ENCODE peak calls at places on chromosomes 7 and 10, in six cellular contexts. One of them, this sample, is unnamed. For H3K4me1, the result is how much of the 10 kb centered on the place peaks cover.

GRCh38 chr7:106285801-106286492 is 1.2 kb upstream of the NAMPT start:
- DNase-seq in effector memory CD4-positive, alpha-beta T cell: no peak
- DNase-seq in IMR-90: peak
- DNase-seq in transverse colon: no peak
- DNase-seq in spleen: no peak
- DNase-seq in thoracic aorta: no peak
- DNase-seq in this sample: no peak

GRCh38 chr7:150959739-150960734 is 18.1 kb downstream of the KCNH2 start:
- DNase-seq in effector memory CD4-positive, alpha-beta T cell: no peak
- DNase-seq in spleen: no peak
- DNase-seq in IMR-90: no peak
- DNase-seq in thoracic aorta: no peak
- DNase-seq in transverse colon: no peak
- DNase-seq in this sample: no peak

GRCh38 chr10:117271427-117271826 is 30.5 kb downstream of the SLC18A2 start:
- DNase-seq in effector memory CD4-positive, alpha-beta T cell: no peak
- DNase-seq in transverse colon: no peak
- DNase-seq in thoracic aorta: no peak
- DNase-seq in IMR-90: peak
- DNase-seq in spleen: no peak
- DNase-seq in this sample: no peak

GRCh38 chr10:77313066-77313750 is 324.4 kb downstream of the KCNMA1 start:
- DNase-seq in transverse colon: no peak
- DNase-seq in thoracic aorta: no peak
- DNase-seq in spleen: no peak
- DNase-seq in IMR-90: peak
- DNase-seq in effector memory CD4-positive, alpha-beta T cell: no peak
- DNase-seq in this sample: no peak

GRCh38 chr10:105950410-105950809 is 1214.1 kb downstream of the SORCS1 start:
- DNase-seq in transverse colon: peak
- DNase-seq in effector memory CD4-positive, alpha-beta T cell: no peak
- DNase-seq in thoracic aorta: no peak
- DNase-seq in IMR-90: peak
- DNase-seq in spleen: no peak
- DNase-seq in this sample: peak

GRCh38 chr7:32427769-32428291 is 62.4 kb downstream of the LSM5 start:
- DNase-seq in IMR-90: peak
- DNase-seq in spleen: peak
- DNase-seq in thoracic aorta: no peak
- DNase-seq in effector memory CD4-positive, alpha-beta T cell: peak
- DNase-seq in transverse colon: peak
- DNase-seq in this sample: no peak

GRCh38 chr7:44221231-44221791 is 20.5 kb downstream of the YKT6 start:
- DNase-seq in transverse colon: no peak
- DNase-seq in thoracic aorta: no peak
- DNase-seq in spleen: peak
- DNase-seq in effector memory CD4-positive, alpha-beta T cell: no peak
- DNase-seq in IMR-90: no peak
- DNase-seq in this sample: peak

GRCh38 chr10:88902328-88902789 is 22.3 kb downstream of the STAMBPL1 start:
- DNase-seq in spleen: no peak
- DNase-seq in IMR-90: no peak
- DNase-seq in transverse colon: no peak
- DNase-seq in thoracic aorta: no peak
- DNase-seq in effector memory CD4-positive, alpha-beta T cell: no peak
- DNase-seq in this sample: no peak

GRCh38 chr7:106523482-106523881 is 137.5 kb downstream of the CCDC71L start:
- DNase-seq in spleen: no peak
- DNase-seq in transverse colon: no peak
- DNase-seq in effector memory CD4-positive, alpha-beta T cell: no peak
- DNase-seq in thoracic aorta: no peak
- DNase-seq in IMR-90: no peak
- DNase-seq in this sample: no peak

GRCh38 chr10:129888784-129889616 is 75.1 kb downstream of the EBF3 start:
- DNase-seq in thoracic aorta: no peak
- DNase-seq in effector memory CD4-positive, alpha-beta T cell: peak
- DNase-seq in IMR-90: peak
- DNase-seq in spleen: no peak
- DNase-seq in transverse colon: no peak
- DNase-seq in this sample: no peak

GRCh38 chr7:149728491-149729375 is 44.7 kb downstream of the ZNF467 start:
- DNase-seq in effector memory CD4-positive, alpha-beta T cell: no peak
- DNase-seq in IMR-90: no peak
- DNase-seq in transverse colon: no peak
- DNase-seq in thoracic aorta: no peak
- DNase-seq in spleen: peak
- DNase-seq in this sample: peak

GRCh38 chr7:12729112-12729511 is 41.7 kb downstream of the ARL4A start:
- DNase-seq in effector memory CD4-positive, alpha-beta T cell: no peak
- DNase-seq in thoracic aorta: peak
- DNase-seq in transverse colon: peak
- DNase-seq in spleen: no peak
- DNase-seq in IMR-90: peak
- DNase-seq in this sample: peak

GRCh38 chr10:95242581-95243317 is 48.1 kb downstream of the PDLIM1 start:
- DNase-seq in effector memory CD4-positive, alpha-beta T cell: no peak
- DNase-seq in spleen: peak
- DNase-seq in transverse colon: no peak
- DNase-seq in IMR-90: peak
- DNase-seq in thoracic aorta: no peak
- DNase-seq in this sample: no peak

GRCh38 chr10:11355625-11356024 is 255.8 kb downstream of the USP6NL start:
- DNase-seq in transverse colon: no peak
- DNase-seq in IMR-90: no peak
- DNase-seq in thoracic aorta: no peak
- DNase-seq in effector memory CD4-positive, alpha-beta T cell: no peak
- DNase-seq in spleen: no peak
- DNase-seq in this sample: peak

GRCh38 chr10:99470327-99470726 is 39.9 kb upstream of the GOT1 start:
- DNase-seq in IMR-90: no peak
- DNase-seq in thoracic aorta: no peak
- DNase-seq in transverse colon: no peak
- DNase-seq in effector memory CD4-positive, alpha-beta T cell: no peak
- DNase-seq in spleen: no peak
- DNase-seq in this sample: no peak

GRCh38 chr10:74929197-74929596 is 102.8 kb downstream of the KAT6B start:
- DNase-seq in effector memory CD4-positive, alpha-beta T cell: no peak
- DNase-seq in transverse colon: no peak
- DNase-seq in spleen: no peak
- DNase-seq in IMR-90: peak
- DNase-seq in thoracic aorta: no peak
- DNase-seq in this sample: no peak

GRCh38 chr10:58299580-58299979 is 30.6 kb downstream of the CISD1 start:
- DNase-seq in spleen: no peak
- DNase-seq in IMR-90: peak
- DNase-seq in transverse colon: peak
- DNase-seq in thoracic aorta: no peak
- DNase-seq in effector memory CD4-positive, alpha-beta T cell: peak
- DNase-seq in this sample: no peak

GRCh38 chr10:3131098-3131497 is 41.5 kb downstream of the PITRM1 start:
- DNase-seq in spleen: no peak
- DNase-seq in thoracic aorta: no peak
- DNase-seq in effector memory CD4-positive, alpha-beta T cell: no peak
- DNase-seq in transverse colon: no peak
- DNase-seq in IMR-90: peak
- DNase-seq in this sample: no peak

GRCh38 chr10:3132036-3133025 is 40.3 kb downstream of the PITRM1 start:
- DNase-seq in spleen: peak
- DNase-seq in IMR-90: no peak
- DNase-seq in effector memory CD4-positive, alpha-beta T cell: no peak
- DNase-seq in transverse colon: no peak
- DNase-seq in thoracic aorta: no peak
- DNase-seq in this sample: no peak

GRCh38 chr10:3136336-3136735 is 36.2 kb downstream of the PITRM1 start:
- DNase-seq in IMR-90: peak
- DNase-seq in transverse colon: no peak
- DNase-seq in thoracic aorta: no peak
- DNase-seq in spleen: peak
- DNase-seq in effector memory CD4-positive, alpha-beta T cell: no peak
- DNase-seq in this sample: peak

GRCh38 chr10:3136763-3137611 is 35.6 kb downstream of the PITRM1 start:
- DNase-seq in transverse colon: peak
- DNase-seq in spleen: peak
- DNase-seq in IMR-90: peak
- DNase-seq in thoracic aorta: no peak
- DNase-seq in effector memory CD4-positive, alpha-beta T cell: no peak
- DNase-seq in this sample: peak

GRCh38 chr10:3133948-3134347 is 38.6 kb downstream of the PITRM1 start:
- DNase-seq in spleen: no peak
- DNase-seq in IMR-90: no peak
- DNase-seq in transverse colon: no peak
- DNase-seq in effector memory CD4-positive, alpha-beta T cell: no peak
- DNase-seq in thoracic aorta: no peak
- DNase-seq in this sample: no peak
- H3K27ac ChIP-seq in spleen: no peak
- H3K27ac ChIP-seq in IMR-90: no peak
- H3K27ac ChIP-seq in transverse colon: no peak
- H3K27ac ChIP-seq in effector memory CD4-positive, alpha-beta T cell: no peak
- H3K27ac ChIP-seq in thoracic aorta: no peak
- H3K27ac ChIP-seq in this sample: no peak

DNA sequence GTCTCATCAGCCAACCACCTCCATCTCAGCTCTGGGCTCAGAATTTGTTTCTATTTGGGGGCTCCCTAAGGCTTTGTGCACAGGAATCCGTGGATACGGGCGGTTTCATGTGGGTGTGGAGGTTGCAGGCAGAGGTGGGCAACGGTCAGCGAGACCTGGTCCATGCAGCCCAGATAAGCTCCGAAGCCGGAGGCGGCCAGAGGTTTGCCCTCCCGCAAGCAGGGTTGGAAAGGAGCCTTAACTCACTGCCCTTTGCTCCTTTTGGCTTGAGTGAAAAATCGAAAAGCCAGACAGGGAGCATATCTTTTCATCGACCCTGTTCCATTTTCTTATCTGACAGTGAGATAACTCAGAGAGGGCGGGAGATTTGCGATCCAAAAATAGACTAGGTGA is 1.5 kb downstream of the GRM3 start:
- DNase-seq in IMR-90: no peak
- DNase-seq in effector memory CD4-positive, alpha-beta T cell: no peak
- DNase-seq in transverse colon: no peak
- DNase-seq in spleen: no peak
- DNase-seq in thoracic aorta: no peak
- DNase-seq in this sample: no peak
- H3K4me3 ChIP-seq in IMR-90: no peak
- H3K4me3 ChIP-seq in effector memory CD4-positive, alpha-beta T cell: no peak
- H3K4me3 ChIP-seq in transverse colon: no peak
- H3K4me3 ChIP-seq in spleen: no peak
- H3K4me3 ChIP-seq in thoracic aorta: peak
- H3K4me3 ChIP-seq in this sample: no peak

GRCh38 chr10:107859065-107859464 is 694.6 kb upstream of the SORCS1 start:
- DNase-seq in transverse colon: no peak
- DNase-seq in thoracic aorta: no peak
- DNase-seq in effector memory CD4-positive, alpha-beta T cell: no peak
- DNase-seq in IMR-90: no peak
- DNase-seq in spleen: no peak
- DNase-seq in this sample: no peak
- H3K4me1 ChIP-seq in transverse colon: under half
- H3K4me1 ChIP-seq in thoracic aorta: under half
- H3K4me1 ChIP-seq in effector memory CD4-positive, alpha-beta T cell: under half
- H3K4me1 ChIP-seq in IMR-90: under half
- H3K4me1 ChIP-seq in spleen: under half
- H3K4me1 ChIP-seq in this sample: under half

DNA sequence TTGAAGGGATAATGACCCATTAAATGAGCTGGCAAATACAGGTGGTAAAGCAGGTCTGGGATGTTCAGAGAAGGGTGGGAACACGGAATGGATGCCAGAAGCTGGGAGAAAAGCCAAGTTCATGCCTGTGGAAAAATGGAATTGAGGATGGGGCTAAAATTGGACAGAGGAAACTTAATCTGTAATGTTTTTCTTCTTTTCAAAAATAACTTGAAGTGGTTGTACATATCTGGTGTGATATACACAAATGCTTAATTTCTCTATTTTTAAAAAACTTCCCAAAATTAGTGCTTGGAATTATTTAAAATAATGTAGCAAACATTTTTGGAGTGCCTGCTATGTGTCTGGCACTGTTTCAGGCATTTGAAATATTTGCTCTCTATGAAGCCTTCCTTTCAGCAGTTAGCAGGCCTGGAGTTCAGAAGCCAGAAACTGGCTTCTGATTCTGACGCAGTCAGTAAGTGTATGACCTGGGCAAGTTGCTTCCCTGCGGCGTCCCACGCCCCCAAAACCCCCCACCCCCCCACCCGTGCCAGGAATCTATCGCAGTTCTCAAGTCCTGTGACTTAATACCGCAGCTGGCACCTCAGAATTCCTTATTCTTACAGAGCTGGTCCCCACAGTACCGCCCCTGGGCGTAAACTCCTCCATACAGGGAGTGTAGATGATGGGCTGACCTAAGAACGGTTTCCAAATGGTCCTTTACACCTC is 843 bp upstream of the MALSU1 start:
- DNase-seq in IMR-90: peak
- DNase-seq in spleen: no peak
- DNase-seq in thoracic aorta: no peak
- DNase-seq in effector memory CD4-positive, alpha-beta T cell: no peak
- DNase-seq in transverse colon: no peak
- DNase-seq in this sample: no peak
- H3K27ac ChIP-seq in IMR-90: peak
- H3K27ac ChIP-seq in spleen: peak
- H3K27ac ChIP-seq in thoracic aorta: peak
- H3K27ac ChIP-seq in effector memory CD4-positive, alpha-beta T cell: peak
- H3K27ac ChIP-seq in transverse colon: peak
- H3K27ac ChIP-seq in this sample: peak

DNA sequence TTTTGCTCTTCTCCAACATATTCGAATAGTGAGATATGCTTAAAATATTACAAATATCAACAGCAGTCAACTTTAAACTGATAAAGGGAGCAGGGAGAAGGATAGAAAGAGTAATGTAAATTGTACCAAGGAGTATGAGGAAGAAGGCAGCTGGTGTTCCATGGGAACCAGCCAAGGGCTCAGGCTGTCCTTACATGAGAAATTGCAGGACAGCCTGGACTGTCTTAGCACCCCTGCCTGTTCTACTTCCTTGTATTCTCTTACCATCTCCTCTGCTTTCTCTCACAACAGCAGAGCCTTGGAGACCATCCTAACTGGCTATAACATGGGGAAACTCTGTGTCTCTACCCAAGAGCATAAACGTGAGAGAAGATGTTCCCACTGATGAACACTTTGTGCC is 128.6 kb downstream of the TSPAN12 start:
- DNase-seq in transverse colon: peak
- DNase-seq in effector memory CD4-positive, alpha-beta T cell: no peak
- DNase-seq in spleen: no peak
- DNase-seq in IMR-90: peak
- DNase-seq in thoracic aorta: no peak
- DNase-seq in this sample: peak
- H3K4me3 ChIP-seq in transverse colon: no peak
- H3K4me3 ChIP-seq in effector memory CD4-positive, alpha-beta T cell: no peak
- H3K4me3 ChIP-seq in spleen: no peak
- H3K4me3 ChIP-seq in IMR-90: no peak
- H3K4me3 ChIP-seq in thoracic aorta: no peak
- H3K4me3 ChIP-seq in this sample: no peak

GRCh38 chr10:78910021-78910420 is 158.7 kb upstream of the ZMIZ1 start:
- DNase-seq in IMR-90: no peak
- DNase-seq in effector memory CD4-positive, alpha-beta T cell: no peak
- DNase-seq in thoracic aorta: no peak
- DNase-seq in spleen: peak
- DNase-seq in transverse colon: no peak
- DNase-seq in this sample: no peak
- H3K4me1 ChIP-seq in IMR-90: under half
- H3K4me1 ChIP-seq in effector memory CD4-positive, alpha-beta T cell: under half
- H3K4me1 ChIP-seq in thoracic aorta: under half
- H3K4me1 ChIP-seq in spleen: under half
- H3K4me1 ChIP-seq in transverse colon: under half
- H3K4me1 ChIP-seq in this sample: under half